ENCODE peak calls at places on chromosomes 2 and 18, in seven cellular contexts. One of them, this sample, is unnamed.

GRCh38 chr18:29979884-29980283 is 1062.7 kb downstream of the DSC3 start:
- DNase-seq in aorta: no peak
- DNase-seq in hepatocyte: peak; percentile 5
- DNase-seq in IMR-90: no peak
- DNase-seq in MM.1S: no peak
- DNase-seq in H9: no peak
- DNase-seq in transverse colon: no peak
- DNase-seq in this sample: no peak

GRCh38 chr2:68720665-68721064 is 13.9 kb upstream of the ARHGAP25 start:
- DNase-seq in IMR-90: no peak
- DNase-seq in MM.1S: no peak
- DNase-seq in H9: no peak
- DNase-seq in aorta: no peak
- DNase-seq in hepatocyte: no peak
- DNase-seq in transverse colon: no peak
- DNase-seq in this sample: no peak

GRCh38 chr2:45746888-45747287 is 95.4 kb downstream of the PRKCE start:
- DNase-seq in IMR-90: no peak
- DNase-seq in hepatocyte: no peak
- DNase-seq in H9: no peak
- DNase-seq in aorta: no peak
- DNase-seq in MM.1S: no peak
- DNase-seq in transverse colon: no peak
- DNase-seq in this sample: no peak

GRCh38 chr2:54466880-54467279 is 10.8 kb downstream of the SPTBN1 start:
- DNase-seq in IMR-90: no peak
- DNase-seq in aorta: no peak
- DNase-seq in hepatocyte: no peak
- DNase-seq in transverse colon: no peak
- DNase-seq in H9: no peak
- DNase-seq in MM.1S: no peak
- DNase-seq in this sample: no peak

GRCh38 chr2:188378551-188378950 is 86.9 kb downstream of the GULP1 start:
- DNase-seq in aorta: no peak
- DNase-seq in H9: no peak
- DNase-seq in MM.1S: no peak
- DNase-seq in IMR-90: peak; percentile 16
- DNase-seq in hepatocyte: no peak
- DNase-seq in transverse colon: no peak
- DNase-seq in this sample: no peak

GRCh38 chr2:5825686-5826085 is 133.5 kb downstream of the SOX11 start:
- DNase-seq in aorta: no peak
- DNase-seq in IMR-90: no peak
- DNase-seq in H9: no peak
- DNase-seq in transverse colon: no peak
- DNase-seq in MM.1S: no peak
- DNase-seq in hepatocyte: no peak
- DNase-seq in this sample: no peak

GRCh38 chr18:57819671-57820460 is 16.8 kb upstream of the ATP8B1 start:
- DNase-seq in transverse colon: peak; percentile 82
- DNase-seq in hepatocyte: peak; percentile 84
- DNase-seq in MM.1S: no peak
- DNase-seq in aorta: peak; percentile 79
- DNase-seq in IMR-90: peak; percentile 95
- DNase-seq in H9: no peak
- DNase-seq in this sample: no peak

GRCh38 chr2:11938196-11938595 is 191.8 kb downstream of the LPIN1 start:
- DNase-seq in MM.1S: no peak
- DNase-seq in IMR-90: peak; percentile 72
- DNase-seq in aorta: no peak
- DNase-seq in hepatocyte: no peak
- DNase-seq in transverse colon: peak; percentile 41
- DNase-seq in H9: no peak
- DNase-seq in this sample: no peak

GRCh38 chr2:144703852-144704324 is 184.0 kb upstream of the ZEB2 start:
- DNase-seq in aorta: peak; percentile 44
- DNase-seq in hepatocyte: peak; percentile 38
- DNase-seq in transverse colon: peak; percentile 18
- DNase-seq in IMR-90: peak; percentile 61
- DNase-seq in MM.1S: no peak
- DNase-seq in H9: no peak
- DNase-seq in this sample: no peak

GRCh38 chr2:55013936-55014335 is 36.3 kb downstream of the RTN4 start:
- DNase-seq in aorta: no peak
- DNase-seq in MM.1S: no peak
- DNase-seq in hepatocyte: no peak
- DNase-seq in transverse colon: no peak
- DNase-seq in IMR-90: no peak
- DNase-seq in H9: no peak
- DNase-seq in this sample: no peak

DNA sequence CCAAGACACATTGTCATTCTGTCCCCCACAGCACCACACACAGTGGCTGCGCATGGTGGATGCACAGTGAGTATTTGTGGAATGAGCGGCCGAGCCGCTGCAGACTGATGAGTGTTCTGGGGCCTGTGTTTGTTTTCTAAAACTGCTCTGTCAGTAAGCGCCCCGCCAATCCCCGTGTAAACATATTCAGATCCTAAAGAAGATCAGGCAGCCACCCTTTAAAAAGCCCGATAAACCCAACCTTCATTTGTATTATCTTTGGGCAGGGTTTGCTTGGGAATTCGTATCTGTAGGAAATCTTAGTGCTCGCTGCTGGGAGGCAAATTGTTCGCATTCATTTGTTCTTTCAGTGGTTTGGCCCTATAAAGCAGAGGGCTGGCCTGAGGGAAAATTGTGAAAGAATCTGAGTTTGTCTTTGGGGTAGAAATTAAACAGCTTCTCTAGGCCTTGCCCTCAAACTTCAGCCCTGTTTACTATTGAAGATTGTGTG is 68.6 kb downstream of the TGOLN2 start:
- DNase-seq in H9: no peak
- DNase-seq in aorta: no peak
- DNase-seq in hepatocyte: peak; percentile 45
- DNase-seq in MM.1S: no peak
- DNase-seq in IMR-90: peak; percentile 65
- DNase-seq in transverse colon: no peak
- DNase-seq in this sample: peak; percentile 72
- H3K4me1 ChIP-seq in H9: peaks cover 30% of the 10 kb centered on the region
- H3K4me1 ChIP-seq in aorta: peaks cover 5% of the 10 kb centered on the region
- H3K4me1 ChIP-seq in hepatocyte: peaks cover 63% of the 10 kb centered on the region
- H3K4me1 ChIP-seq in MM.1S: no peaks in the 10 kb centered on the region
- H3K4me1 ChIP-seq in IMR-90: peaks cover 47% of the 10 kb centered on the region
- H3K4me1 ChIP-seq in transverse colon: peaks cover 9% of the 10 kb centered on the region
- H3K4me1 ChIP-seq in this sample: peaks cover 33% of the 10 kb centered on the region

GRCh38 chr2:241308267-241308666 is 7.2 kb downstream of the HDLBP start:
- DNase-seq in hepatocyte: no peak
- DNase-seq in transverse colon: no peak
- DNase-seq in IMR-90: no peak
- DNase-seq in H9: no peak
- DNase-seq in aorta: no peak
- DNase-seq in MM.1S: no peak
- DNase-seq in this sample: no peak
- H3K4me1 ChIP-seq in hepatocyte: peaks cover 3% of the 10 kb centered on the region
- H3K4me1 ChIP-seq in transverse colon: no peaks in the 10 kb centered on the region
- H3K4me1 ChIP-seq in IMR-90: peaks cover 7% of the 10 kb centered on the region
- H3K4me1 ChIP-seq in H9: peaks cover 2% of the 10 kb centered on the region
- H3K4me1 ChIP-seq in aorta: no peaks in the 10 kb centered on the region
- H3K4me1 ChIP-seq in MM.1S: peaks cover 48% of the 10 kb centered on the region
- H3K4me1 ChIP-seq in this sample: peaks cover 6% of the 10 kb centered on the region

DNA sequence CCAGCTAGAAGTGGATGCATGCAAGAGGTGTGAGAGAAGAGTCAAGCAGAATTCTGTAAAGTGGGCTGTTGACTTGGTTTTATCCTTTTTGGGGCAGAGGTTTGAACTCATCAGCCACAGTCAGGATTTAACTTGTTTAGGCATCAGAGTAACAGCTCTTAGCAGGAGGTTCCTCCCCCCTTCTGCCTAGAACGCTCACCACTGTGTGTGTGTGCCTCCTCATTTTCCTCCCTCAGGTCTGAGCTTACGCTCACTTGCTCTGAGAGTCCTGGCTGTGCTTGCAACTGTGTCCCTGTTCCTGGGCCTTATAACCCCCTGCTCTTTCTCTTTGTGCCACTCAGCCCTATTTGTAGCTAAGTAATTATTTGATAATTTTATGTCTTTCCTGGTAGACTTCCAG is 167.9 kb downstream of the TMEM182 start:
- DNase-seq in IMR-90: no peak
- DNase-seq in H9: no peak
- DNase-seq in MM.1S: no peak
- DNase-seq in aorta: no peak
- DNase-seq in transverse colon: no peak
- DNase-seq in hepatocyte: no peak
- DNase-seq in this sample: no peak
- H3K4me1 ChIP-seq in IMR-90: no peaks in the 10 kb centered on the region
- H3K4me1 ChIP-seq in H9: no peaks in the 10 kb centered on the region
- H3K4me1 ChIP-seq in MM.1S: no peaks in the 10 kb centered on the region
- H3K4me1 ChIP-seq in aorta: no peaks in the 10 kb centered on the region
- H3K4me1 ChIP-seq in transverse colon: no peaks in the 10 kb centered on the region
- H3K4me1 ChIP-seq in hepatocyte: no peaks in the 10 kb centered on the region
- H3K4me1 ChIP-seq in this sample: no peaks in the 10 kb centered on the region

GRCh38 chr18:25732862-25733261 is 357.6 kb downstream of the SS18 start:
- DNase-seq in MM.1S: no peak
- DNase-seq in IMR-90: no peak
- DNase-seq in transverse colon: no peak
- DNase-seq in hepatocyte: no peak
- DNase-seq in H9: no peak
- DNase-seq in aorta: no peak
- DNase-seq in this sample: no peak
- H3K4me1 ChIP-seq in MM.1S: no peaks in the 10 kb centered on the region
- H3K4me1 ChIP-seq in IMR-90: peaks cover 2% of the 10 kb centered on the region
- H3K4me1 ChIP-seq in transverse colon: no peaks in the 10 kb centered on the region
- H3K4me1 ChIP-seq in hepatocyte: no peaks in the 10 kb centered on the region
- H3K4me1 ChIP-seq in H9: no peaks in the 10 kb centered on the region
- H3K4me1 ChIP-seq in aorta: no peaks in the 10 kb centered on the region
- H3K4me1 ChIP-seq in this sample: peaks cover 3% of the 10 kb centered on the region